ENCODE peak calls at places on chromosomes 5 and 9, in five cellular contexts. Z, L, F, P and N are unnamed samples.

GRCh38 chr5:134051305-134051704 is 46.5 kb upstream of the VDAC1 start:
- DNase-seq in Z (no peak), L (no peak), F (no peak), P (no peak), N (no peak)

GRCh38 chr5:165757756-165758155 is 2252.3 kb downstream of the MAT2B start:
- DNase-seq in Z (no peak), L (no peak), F (no peak), P (no peak), N (no peak)

GRCh38 chr9:135678236-135679017 is 15.3 kb downstream of the LCN9 start:
- DNase-seq in Z (no peak), L (no peak), F (no peak), P (no peak), N (no peak)

GRCh38 chr9:137053944-137054931 is at the start of gene ENTPD2:
- DNase-seq in Z (peak; percentile 75), L (no peak), F (peak; percentile 51), P (no peak), N (peak; percentile 73)

GRCh38 chr9:89536618-89537017 is 38.7 kb upstream of the SEMA4D start:
- DNase-seq in Z (no peak), L (no peak), F (no peak), P (no peak), N (no peak)

GRCh38 chr9:122929803-122930354 is 1.4 kb downstream of the ZBTB26 start:
- DNase-seq in Z (no peak), L (no peak), F (no peak), P (no peak), N (no peak)

GRCh38 chr5:39906146-39906545 is 481.4 kb upstream of the DAB2 start:
- DNase-seq in Z (no peak), L (no peak), F (no peak), P (no peak), N (no peak)

GRCh38 chr9:91157891-91158660 is 203.6 kb downstream of the AUH start:
- DNase-seq in Z (no peak), L (no peak), F (no peak), P (no peak), N (no peak)

GRCh38 chr5:83512051-83512745 is 40.7 kb downstream of the VCAN start:
- DNase-seq in Z (no peak), L (no peak), F (no peak), P (no peak), N (no peak)

GRCh38 chr5:59790399-59791130 is 103.0 kb downstream of the PDE4D start:
- DNase-seq in Z (no peak), L (peak; percentile 54), F (no peak), P (no peak), N (no peak)

GRCh38 chr9:16121593-16121992 is 568.8 kb downstream of the CCDC171 start:
- DNase-seq in Z (no peak), L (no peak), F (no peak), P (no peak), N (no peak)

GRCh38 chr5:25955337-25955736 is 1083.0 kb downstream of the CDH9 start:
- DNase-seq in Z (no peak), L (no peak), F (no peak), P (no peak), N (no peak)

GRCh38 chr9:5843450-5844249 is 10.7 kb upstream of the ERMP1 start:
- DNase-seq in Z (no peak), L (no peak), F (peak; percentile 13), P (no peak), N (peak; percentile 67)

GRCh38 chr5:102536323-102536928 is 37.6 kb upstream of the SLCO6A1 start:
- DNase-seq in Z (no peak), L (no peak), F (no peak), P (no peak), N (no peak)

GRCh38 chr5:67985686-67986387 is 229.7 kb upstream of the PIK3R1 start:
- DNase-seq in Z (no peak), L (no peak), F (no peak), P (peak; percentile 68), N (no peak)

GRCh38 chr5:36696059-36696673 is 89.8 kb downstream of the SLC1A3 start:
- DNase-seq in Z (no peak), L (no peak), F (peak; percentile 59), P (peak; percentile 22), N (peak; percentile 71)

GRCh38 chr5:34015120-34015807 is 7.4 kb upstream of the AMACR start:
- DNase-seq in Z (no peak), L (no peak), F (no peak), P (no peak), N (no peak)

GRCh38 chr5:87185838-87186237 is 81.8 kb upstream of the RASA1 start:
- DNase-seq in Z (no peak), L (no peak), F (no peak), P (no peak), N (no peak)

GRCh38 chr9:126306071-126306647 is 20.5 kb upstream of the MVB12B start:
- DNase-seq in Z (no peak), L (no peak), F (no peak), P (no peak), N (no peak)

GRCh38 chr5:142009886-142010285 is 2.9 kb downstream of the GNPDA1 start:
- DNase-seq in Z (no peak), L (no peak), F (no peak), P (no peak), N (no peak)

GRCh38 chr5:129249891-129250290 is 155.3 kb downstream of the ISOC1 start:
- DNase-seq in Z (no peak), L (no peak), F (no peak), P (no peak), N (no peak)

GRCh38 chr5:2032432-2032831 is 149.7 kb upstream of the IRX4 start:
- DNase-seq in Z (no peak), L (no peak), F (no peak), P (no peak), N (no peak)

GRCh38 chr9:129888809-129889460 is 53.7 kb downstream of the USP20 start:
- DNase-seq in Z (no peak), L (no peak), F (no peak), P (no peak), N (no peak)

GRCh38 chr5:1488882-1489680 is 34.7 kb downstream of the LPCAT1 start:
- DNase-seq in Z (no peak), L (no peak), F (no peak), P (no peak), N (no peak)

GRCh38 chr5:154868702-154869101 is 10.3 kb downstream of the CNOT8 start:
- DNase-seq in Z (no peak), L (no peak), F (no peak), P (no peak), N (peak; percentile 66)

GRCh38 chr5:78543916-78544315 is 104.7 kb downstream of the LHFPL2 start:
- DNase-seq in Z (no peak), L (no peak), F (no peak), P (no peak), N (no peak)

GRCh38 chr9:77997611-77998349 is 33.8 kb downstream of the GNAQ start:
- DNase-seq in Z (no peak), L (no peak), F (peak; percentile 30), P (no peak), N (no peak)

GRCh38 chr5:29157975-29158374 is 2035.5 kb upstream of the CDH6 start:
- DNase-seq in Z (no peak), L (no peak), F (no peak), P (no peak), N (no peak)

GRCh38 chr9:137482094-137482781 is 23.1 kb upstream of the NSMF start:
- DNase-seq in Z (peak; percentile 68), L (peak; percentile 74), F (no peak), P (peak; percentile 14), N (no peak)

GRCh38 chr5:119340597-119341218 is 15.1 kb upstream of the TNFAIP8 start:
- DNase-seq in Z (no peak), L (no peak), F (no peak), P (no peak), N (no peak)

GRCh38 chr5:114360816-114361723 is 800 bp upstream of the KCNN2 start:
- DNase-seq in Z (no peak), L (peak; percentile 20), F (peak; percentile 77), P (no peak), N (peak; percentile 32)
- TF ChIP-seq CTCF in Z (peak; percentile 25), L (no peak), F (peak; percentile 38), P (peak; percentile 4), N (no peak)

GRCh38 chr5:149265559-149265958 is 6.1 kb upstream of the AFAP1L1 start:
- DNase-seq in Z (no peak), L (no peak), F (no peak), P (no peak), N (no peak)
- TF ChIP-seq CTCF in Z (peak; percentile 43), L (peak; percentile 51), F (no peak), P (peak; percentile 52), N (peak; percentile 28)

GRCh38 chr5:121731377-121731776 is 120.3 kb upstream of the FTMT start:
- DNase-seq in Z (no peak), L (no peak), F (no peak), P (no peak), N (no peak)

GRCh38 chr5:121725450-121725849 is 126.2 kb upstream of the FTMT start:
- DNase-seq in Z (no peak), L (no peak), F (no peak), P (no peak), N (no peak)
- TF ChIP-seq CTCF in Z (no peak), L (no peak), F (no peak), P (no peak), N (no peak)

GRCh38 chr9:133032171-133032570 is 1.4 kb downstream of the GTF3C5 start:
- DNase-seq in Z (peak; percentile 18), L (no peak), F (no peak), P (no peak), N (no peak)

GRCh38 chr9:133031496-133031911 is 707 bp downstream of the GTF3C5 start:
- DNase-seq in Z (peak; percentile 10), L (no peak), F (no peak), P (no peak), N (no peak)

GRCh38 chr9:133029994-133030316 is 842 bp upstream of the GTF3C5 start:
- DNase-seq in Z (peak; percentile 58), L (no peak), F (no peak), P (no peak), N (no peak)

GRCh38 chr9:133031130-133031422 is 279 bp downstream of the GTF3C5 start:
- DNase-seq in Z (peak; percentile 42), L (no peak), F (no peak), P (no peak), N (no peak)

GRCh38 chr9:133030317-133031129 is at the start of gene GTF3C5:
- DNase-seq in Z (peak; percentile 93), L (peak; percentile 93), F (peak; percentile 88), P (peak; percentile 97), N (peak; percentile 96)
- TF ChIP-seq CTCF in Z (no peak), L (peak; percentile 19), F (no peak), P (no peak), N (no peak)

GRCh38 chr9:38257626-38258215 is 134.8 kb upstream of the ALDH1B1 start:
- DNase-seq in Z (no peak), L (no peak), F (no peak), P (no peak), N (no peak)

GRCh38 chr9:38259519-38260218 is 132.8 kb upstream of the ALDH1B1 start:
- DNase-seq in Z (no peak), L (no peak), F (no peak), P (no peak), N (no peak)

GRCh38 chr9:38263534-38263933 is 129.0 kb upstream of the ALDH1B1 start:
- DNase-seq in Z (no peak), L (no peak), F (no peak), P (peak; percentile 5), N (peak; percentile 35)
- TF ChIP-seq CTCF in Z (peak; percentile 17), L (no peak), F (no peak), P (peak; percentile 51), N (peak; percentile 50)

GRCh38 chr9:17824191-17824926 is 245.5 kb downstream of the SH3GL2 start:
- DNase-seq in Z (no peak), L (no peak), F (no peak), P (peak; percentile 66), N (no peak)
- TF ChIP-seq CTCF in Z (no peak), L (no peak), F (no peak), P (peak; percentile 30), N (no peak)